ENCODE peak calls at places on chromosomes 4 and X, in nine cellular contexts. One of them, this sample, is unnamed.

GRCh38 chr4:57136281-57136680 is 26.1 kb upstream of the IGFBP7 start:
- DNase-seq in fibroblast of pulmonary artery: peak
- DNase-seq in hepatocyte: no peak
- DNase-seq in lower lobe of right lung: no peak
- DNase-seq in GM06990: no peak
- DNase-seq in sigmoid colon: no peak
- DNase-seq in IMR-90: peak
- DNase-seq in cardiac muscle cell: peak
- DNase-seq in Calu3: no peak
- DNase-seq in this sample: no peak

GRCh38 chr4:158313566-158313965 is 103.3 kb downstream of the TMEM144 start:
- DNase-seq in fibroblast of pulmonary artery: no peak
- DNase-seq in hepatocyte: no peak
- DNase-seq in lower lobe of right lung: no peak
- DNase-seq in GM06990: no peak
- DNase-seq in sigmoid colon: no peak
- DNase-seq in IMR-90: peak
- DNase-seq in cardiac muscle cell: no peak
- DNase-seq in Calu3: no peak
- DNase-seq in this sample: no peak

GRCh38 chr4:156977435-156978160 is 6.0 kb upstream of the PDGFC start:
- DNase-seq in fibroblast of pulmonary artery: peak
- DNase-seq in hepatocyte: no peak
- DNase-seq in lower lobe of right lung: no peak
- DNase-seq in GM06990: no peak
- DNase-seq in sigmoid colon: no peak
- DNase-seq in IMR-90: peak
- DNase-seq in cardiac muscle cell: peak
- DNase-seq in Calu3: no peak
- DNase-seq in this sample: no peak

GRCh38 chr4:65868096-65868824 is 198.0 kb upstream of the EPHA5 start:
- DNase-seq in fibroblast of pulmonary artery: no peak
- DNase-seq in hepatocyte: no peak
- DNase-seq in lower lobe of right lung: no peak
- DNase-seq in GM06990: no peak
- DNase-seq in sigmoid colon: no peak
- DNase-seq in IMR-90: no peak
- DNase-seq in cardiac muscle cell: no peak
- DNase-seq in Calu3: no peak
- DNase-seq in this sample: no peak

GRCh38 chrX:56963377-56963776 is 32.0 kb downstream of the SPIN3 start:
- DNase-seq in fibroblast of pulmonary artery: no peak
- DNase-seq in hepatocyte: no peak
- DNase-seq in lower lobe of right lung: no peak
- DNase-seq in GM06990: no peak
- DNase-seq in sigmoid colon: no peak
- DNase-seq in IMR-90: no peak
- DNase-seq in cardiac muscle cell: no peak
- DNase-seq in Calu3: no peak
- DNase-seq in this sample: no peak

GRCh38 chr4:186936496-186937375 is 213.1 kb upstream of the FAT1 start:
- DNase-seq in fibroblast of pulmonary artery: peak
- DNase-seq in hepatocyte: peak
- DNase-seq in lower lobe of right lung: no peak
- DNase-seq in GM06990: no peak
- DNase-seq in sigmoid colon: no peak
- DNase-seq in IMR-90: peak
- DNase-seq in cardiac muscle cell: peak
- DNase-seq in Calu3: peak
- DNase-seq in this sample: no peak

GRCh38 chrX:70174754-70175153 is 2.5 kb upstream of the DGAT2L6 start:
- DNase-seq in fibroblast of pulmonary artery: peak
- DNase-seq in hepatocyte: no peak
- DNase-seq in lower lobe of right lung: no peak
- DNase-seq in GM06990: no peak
- DNase-seq in sigmoid colon: no peak
- DNase-seq in IMR-90: peak
- DNase-seq in cardiac muscle cell: peak
- DNase-seq in Calu3: no peak
- DNase-seq in this sample: no peak

GRCh38 chrX:10971759-10972158 is 139.4 kb upstream of the HCCS start:
- DNase-seq in fibroblast of pulmonary artery: no peak
- DNase-seq in hepatocyte: no peak
- DNase-seq in lower lobe of right lung: no peak
- DNase-seq in GM06990: no peak
- DNase-seq in sigmoid colon: no peak
- DNase-seq in IMR-90: no peak
- DNase-seq in cardiac muscle cell: no peak
- DNase-seq in Calu3: no peak
- DNase-seq in this sample: no peak

GRCh38 chr4:54093609-54094240 is 6.2 kb upstream of the GSX2 start:
- DNase-seq in fibroblast of pulmonary artery: no peak
- DNase-seq in hepatocyte: no peak
- DNase-seq in lower lobe of right lung: no peak
- DNase-seq in GM06990: no peak
- DNase-seq in sigmoid colon: no peak
- DNase-seq in IMR-90: no peak
- DNase-seq in cardiac muscle cell: no peak
- DNase-seq in Calu3: no peak
- DNase-seq in this sample: no peak

GRCh38 chrX:55057691-55058249 is 17.1 kb upstream of the PAGE2B start:
- DNase-seq in fibroblast of pulmonary artery: peak
- DNase-seq in hepatocyte: peak
- DNase-seq in lower lobe of right lung: no peak
- DNase-seq in GM06990: no peak
- DNase-seq in sigmoid colon: no peak
- DNase-seq in IMR-90: peak
- DNase-seq in cardiac muscle cell: peak
- DNase-seq in Calu3: peak
- DNase-seq in this sample: peak

GRCh38 chr4:27000820-27001219 is 140.2 kb downstream of the STIM2 start:
- DNase-seq in fibroblast of pulmonary artery: no peak
- DNase-seq in hepatocyte: no peak
- DNase-seq in lower lobe of right lung: no peak
- DNase-seq in GM06990: no peak
- DNase-seq in sigmoid colon: no peak
- DNase-seq in IMR-90: no peak
- DNase-seq in cardiac muscle cell: no peak
- DNase-seq in Calu3: peak
- DNase-seq in this sample: no peak

GRCh38 chr4:40584517-40585141 is 45.0 kb downstream of the RBM47 start:
- DNase-seq in fibroblast of pulmonary artery: no peak
- DNase-seq in hepatocyte: no peak
- DNase-seq in lower lobe of right lung: no peak
- DNase-seq in GM06990: no peak
- DNase-seq in sigmoid colon: no peak
- DNase-seq in IMR-90: no peak
- DNase-seq in cardiac muscle cell: no peak
- DNase-seq in Calu3: no peak
- DNase-seq in this sample: no peak

GRCh38 chrX:31232506-31232905 is 160.7 kb upstream of the FTHL17 start:
- DNase-seq in fibroblast of pulmonary artery: no peak
- DNase-seq in hepatocyte: no peak
- DNase-seq in lower lobe of right lung: no peak
- DNase-seq in GM06990: no peak
- DNase-seq in sigmoid colon: no peak
- DNase-seq in IMR-90: no peak
- DNase-seq in cardiac muscle cell: no peak
- DNase-seq in Calu3: no peak
- DNase-seq in this sample: no peak

GRCh38 chr4:175927121-175927520 is 115.1 kb upstream of the GPM6A start:
- DNase-seq in fibroblast of pulmonary artery: no peak
- DNase-seq in hepatocyte: no peak
- DNase-seq in lower lobe of right lung: no peak
- DNase-seq in GM06990: peak
- DNase-seq in sigmoid colon: no peak
- DNase-seq in IMR-90: no peak
- DNase-seq in cardiac muscle cell: no peak
- DNase-seq in Calu3: no peak
- DNase-seq in this sample: no peak

GRCh38 chrX:2521092-2521926 is 20.5 kb upstream of the DHRSX start:
- DNase-seq in fibroblast of pulmonary artery: no peak
- DNase-seq in hepatocyte: no peak
- DNase-seq in lower lobe of right lung: no peak
- DNase-seq in GM06990: peak
- DNase-seq in sigmoid colon: no peak
- DNase-seq in IMR-90: no peak
- DNase-seq in cardiac muscle cell: peak
- DNase-seq in Calu3: no peak
- DNase-seq in this sample: no peak

GRCh38 chrX:140661657-140662056 is 47.9 kb upstream of the LINC00632 start:
- DNase-seq in fibroblast of pulmonary artery: no peak
- DNase-seq in hepatocyte: no peak
- DNase-seq in lower lobe of right lung: no peak
- DNase-seq in GM06990: no peak
- DNase-seq in sigmoid colon: no peak
- DNase-seq in IMR-90: peak
- DNase-seq in cardiac muscle cell: peak
- DNase-seq in Calu3: no peak
- DNase-seq in this sample: no peak

GRCh38 chr4:2837904-2838496 is 5.6 kb upstream of the ADD1 start:
- DNase-seq in fibroblast of pulmonary artery: peak
- DNase-seq in hepatocyte: peak
- DNase-seq in lower lobe of right lung: peak
- DNase-seq in GM06990: no peak
- DNase-seq in sigmoid colon: peak
- DNase-seq in IMR-90: peak
- DNase-seq in cardiac muscle cell: peak
- DNase-seq in Calu3: no peak
- DNase-seq in this sample: no peak

GRCh38 chr4:142645478-142646108 is 200.5 kb downstream of the INPP4B start:
- DNase-seq in fibroblast of pulmonary artery: peak
- DNase-seq in hepatocyte: no peak
- DNase-seq in lower lobe of right lung: no peak
- DNase-seq in GM06990: peak
- DNase-seq in sigmoid colon: no peak
- DNase-seq in IMR-90: no peak
- DNase-seq in cardiac muscle cell: peak
- DNase-seq in Calu3: no peak
- DNase-seq in this sample: peak

GRCh38 chr4:1748465-1748995 is 27.2 kb downstream of the TACC3 start:
- DNase-seq in fibroblast of pulmonary artery: peak
- DNase-seq in hepatocyte: peak
- DNase-seq in lower lobe of right lung: peak
- DNase-seq in GM06990: peak
- DNase-seq in sigmoid colon: peak
- DNase-seq in IMR-90: peak
- DNase-seq in cardiac muscle cell: peak
- DNase-seq in Calu3: peak
- DNase-seq in this sample: peak
- TF ChIP-seq CTCF in fibroblast of pulmonary artery: peak
- TF ChIP-seq CTCF in hepatocyte: peak
- TF ChIP-seq CTCF in lower lobe of right lung: peak
- TF ChIP-seq CTCF in GM06990: peak
- TF ChIP-seq CTCF in sigmoid colon: peak
- TF ChIP-seq CTCF in IMR-90: peak
- TF ChIP-seq CTCF in cardiac muscle cell: peak
- TF ChIP-seq CTCF in Calu3: peak
- TF ChIP-seq CTCF in this sample: peak

GRCh38 chr4:86565641-86566040 is 28.5 kb upstream of the PTPN13 start:
- DNase-seq in fibroblast of pulmonary artery: no peak
- DNase-seq in hepatocyte: no peak
- DNase-seq in lower lobe of right lung: no peak
- DNase-seq in GM06990: no peak
- DNase-seq in sigmoid colon: no peak
- DNase-seq in IMR-90: no peak
- DNase-seq in cardiac muscle cell: no peak
- DNase-seq in Calu3: no peak
- DNase-seq in this sample: no peak
- TF ChIP-seq CTCF in fibroblast of pulmonary artery: no peak
- TF ChIP-seq CTCF in hepatocyte: no peak
- TF ChIP-seq CTCF in lower lobe of right lung: no peak
- TF ChIP-seq CTCF in GM06990: no peak
- TF ChIP-seq CTCF in sigmoid colon: no peak
- TF ChIP-seq CTCF in IMR-90: no peak
- TF ChIP-seq CTCF in cardiac muscle cell: no peak
- TF ChIP-seq CTCF in Calu3: no peak
- TF ChIP-seq CTCF in this sample: no peak

GRCh38 chrX:65034641-65035450 is 58.6 kb upstream of the ZC4H2 start:
- DNase-seq in fibroblast of pulmonary artery: peak
- DNase-seq in hepatocyte: peak
- DNase-seq in lower lobe of right lung: peak
- DNase-seq in GM06990: peak
- DNase-seq in sigmoid colon: peak
- DNase-seq in IMR-90: peak
- DNase-seq in cardiac muscle cell: peak
- DNase-seq in Calu3: peak
- DNase-seq in this sample: peak
- TF ChIP-seq CTCF in fibroblast of pulmonary artery: no peak
- TF ChIP-seq CTCF in hepatocyte: peak
- TF ChIP-seq CTCF in lower lobe of right lung: peak
- TF ChIP-seq CTCF in GM06990: peak
- TF ChIP-seq CTCF in sigmoid colon: peak
- TF ChIP-seq CTCF in IMR-90: peak
- TF ChIP-seq CTCF in cardiac muscle cell: peak
- TF ChIP-seq CTCF in Calu3: no peak
- TF ChIP-seq CTCF in this sample: peak

GRCh38 chrX:130097507-130098201 is 12.6 kb downstream of the ELF4 start:
- DNase-seq in fibroblast of pulmonary artery: no peak
- DNase-seq in hepatocyte: peak
- DNase-seq in lower lobe of right lung: peak
- DNase-seq in GM06990: no peak
- DNase-seq in sigmoid colon: no peak
- DNase-seq in IMR-90: no peak
- DNase-seq in cardiac muscle cell: no peak
- DNase-seq in Calu3: peak
- DNase-seq in this sample: peak

GRCh38 chrX:130094712-130095111 is 15.6 kb downstream of the ELF4 start:
- DNase-seq in fibroblast of pulmonary artery: no peak
- DNase-seq in hepatocyte: no peak
- DNase-seq in lower lobe of right lung: no peak
- DNase-seq in GM06990: no peak
- DNase-seq in sigmoid colon: no peak
- DNase-seq in IMR-90: no peak
- DNase-seq in cardiac muscle cell: no peak
- DNase-seq in Calu3: no peak
- DNase-seq in this sample: no peak

GRCh38 chrX:130098202-130098552 is 12.1 kb downstream of the ELF4 start:
- DNase-seq in fibroblast of pulmonary artery: no peak
- DNase-seq in hepatocyte: no peak
- DNase-seq in lower lobe of right lung: no peak
- DNase-seq in GM06990: no peak
- DNase-seq in sigmoid colon: no peak
- DNase-seq in IMR-90: no peak
- DNase-seq in cardiac muscle cell: no peak
- DNase-seq in Calu3: no peak
- DNase-seq in this sample: no peak

GRCh38 chrX:130093271-130093670 is 17.0 kb downstream of the ELF4 start:
- DNase-seq in fibroblast of pulmonary artery: no peak
- DNase-seq in hepatocyte: no peak
- DNase-seq in lower lobe of right lung: no peak
- DNase-seq in GM06990: no peak
- DNase-seq in sigmoid colon: no peak
- DNase-seq in IMR-90: no peak
- DNase-seq in cardiac muscle cell: no peak
- DNase-seq in Calu3: no peak
- DNase-seq in this sample: no peak

DNA sequence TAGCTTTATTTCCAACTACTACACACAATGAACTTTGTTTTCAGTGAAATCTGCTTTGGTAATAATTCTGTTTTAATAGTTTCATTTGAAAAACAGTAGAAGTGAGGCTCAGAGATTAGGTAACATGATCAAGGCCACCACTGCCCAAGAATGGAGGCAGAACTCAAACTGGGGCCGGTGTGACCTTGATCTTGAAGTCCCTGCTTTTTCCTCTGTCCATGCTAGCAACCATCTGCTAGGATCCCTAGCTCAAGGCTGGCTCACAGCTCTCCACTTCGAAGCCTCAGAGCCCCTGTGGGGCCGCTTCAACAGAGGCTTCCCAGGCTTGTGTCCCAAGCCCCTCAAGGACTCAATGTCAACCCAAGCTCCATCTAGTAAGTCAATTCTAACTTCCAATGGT is 15.0 kb downstream of the ELF4 start:
- DNase-seq in fibroblast of pulmonary artery: no peak
- DNase-seq in hepatocyte: no peak
- DNase-seq in lower lobe of right lung: no peak
- DNase-seq in GM06990: no peak
- DNase-seq in sigmoid colon: no peak
- DNase-seq in IMR-90: no peak
- DNase-seq in cardiac muscle cell: no peak
- DNase-seq in Calu3: no peak
- DNase-seq in this sample: no peak
- TF ChIP-seq CTCF in fibroblast of pulmonary artery: no peak
- TF ChIP-seq CTCF in hepatocyte: no peak
- TF ChIP-seq CTCF in lower lobe of right lung: no peak
- TF ChIP-seq CTCF in GM06990: no peak
- TF ChIP-seq CTCF in sigmoid colon: no peak
- TF ChIP-seq CTCF in IMR-90: no peak
- TF ChIP-seq CTCF in cardiac muscle cell: no peak
- TF ChIP-seq CTCF in Calu3: no peak
- TF ChIP-seq CTCF in this sample: no peak

This sample was measured in endothelial cell.